ENCODE peak calls at places on chromosomes 1 and 21, in seven cellular contexts. S is IMR-90, X is breast epithelium, N is heart left ventricle, I is tibial nerve, K is uterus, U is testis. J is an unnamed sample.

GRCh38 chr1:30146448-30146847 is 576.9 kb downstream of the MATN1 start:
- DNase-seq in S (no peak), X (no peak), N (peak; percentile 2), I (no peak), K (no peak), U (no peak), J (no peak)

GRCh38 chr1:235739124-235739523 is 89.5 kb upstream of the GNG4 start:
- DNase-seq in S (peak; percentile 85), X (no peak), N (no peak), I (no peak), K (no peak), U (no peak), J (no peak)

GRCh38 chr1:108011295-108011694 is 46.3 kb upstream of the VAV3 start:
- DNase-seq in S (no peak), X (no peak), N (no peak), I (no peak), K (no peak), U (no peak), J (no peak)

GRCh38 chr1:33388989-33389771 is 41.7 kb downstream of the PHC2 start:
- DNase-seq in S (peak; percentile 58), X (no peak), N (peak; percentile 44), I (no peak), K (peak; percentile 42), U (peak; percentile 63), J (no peak)

GRCh38 chr1:107057197-107058133 is 991 bp downstream of the PRMT6 start:
- DNase-seq in S (peak; percentile 55), X (peak; percentile 23), N (peak; percentile 69), I (peak; percentile 35), K (peak; percentile 59), U (peak; percentile 78), J (peak; percentile 76)

GRCh38 chr1:6897138-6897537 is 111.9 kb downstream of the CAMTA1 start:
- DNase-seq in S (no peak), X (no peak), N (no peak), I (no peak), K (no peak), U (no peak), J (no peak)

GRCh38 chr1:214219916-214220315 is 61.0 kb upstream of the SMYD2 start:
- DNase-seq in S (peak; percentile 6), X (no peak), N (no peak), I (no peak), K (no peak), U (no peak), J (no peak)

GRCh38 chr1:109295712-109296415 is 10.9 kb downstream of the MYBPHL start:
- DNase-seq in S (no peak), X (no peak), N (no peak), I (no peak), K (no peak), U (no peak), J (no peak)

GRCh38 chr1:205783904-205784303 is 8.6 kb upstream of the RAB29 start:
- DNase-seq in S (peak; percentile 48), X (peak; percentile 63), N (no peak), I (peak; percentile 53), K (no peak), U (no peak), J (peak; percentile 60)

GRCh38 chr1:166040223-166040622 is 126.6 kb downstream of the FAM78B start:
- DNase-seq in S (no peak), X (no peak), N (no peak), I (no peak), K (no peak), U (no peak), J (no peak)

GRCh38 chr1:180981596-180982387 is 40.9 kb downstream of the STX6 start:
- DNase-seq in S (no peak), X (no peak), N (no peak), I (no peak), K (no peak), U (no peak), J (no peak)

GRCh38 chr1:154419620-154420020 is 14.5 kb downstream of the IL6R start:
- DNase-seq in S (peak; percentile 95), X (peak; percentile 93), N (peak; percentile 85), I (peak; percentile 90), K (peak; percentile 78), U (peak; percentile 85), J (peak; percentile 96)

GRCh38 chr21:41506526-41507520 is 1.1 kb downstream of the TMPRSS2 start:
- DNase-seq in S (no peak), X (peak; percentile 60), N (no peak), I (no peak), K (no peak), U (no peak), J (peak; percentile 68)

GRCh38 chr1:172946814-172947507 is 103.8 kb downstream of the TNFSF18 start:
- DNase-seq in S (peak; percentile 82), X (no peak), N (no peak), I (no peak), K (no peak), U (no peak), J (no peak)

GRCh38 chr21:37800122-37800455 is 116.2 kb downstream of the KCNJ6 start:
- DNase-seq in S (no peak), X (no peak), N (no peak), I (no peak), K (no peak), U (no peak), J (no peak)

GRCh38 chr1:209732725-209733124 is 23.1 kb upstream of the TRAF3IP3 start:
- DNase-seq in S (no peak), X (no peak), N (no peak), I (no peak), K (no peak), U (no peak), J (no peak)

GRCh38 chr1:8660455-8660854 is 157.0 kb downstream of the RERE start:
- DNase-seq in S (peak; percentile 94), X (no peak), N (peak; percentile 47), I (peak; percentile 33), K (peak; percentile 56), U (peak; percentile 74), J (no peak)

DNA sequence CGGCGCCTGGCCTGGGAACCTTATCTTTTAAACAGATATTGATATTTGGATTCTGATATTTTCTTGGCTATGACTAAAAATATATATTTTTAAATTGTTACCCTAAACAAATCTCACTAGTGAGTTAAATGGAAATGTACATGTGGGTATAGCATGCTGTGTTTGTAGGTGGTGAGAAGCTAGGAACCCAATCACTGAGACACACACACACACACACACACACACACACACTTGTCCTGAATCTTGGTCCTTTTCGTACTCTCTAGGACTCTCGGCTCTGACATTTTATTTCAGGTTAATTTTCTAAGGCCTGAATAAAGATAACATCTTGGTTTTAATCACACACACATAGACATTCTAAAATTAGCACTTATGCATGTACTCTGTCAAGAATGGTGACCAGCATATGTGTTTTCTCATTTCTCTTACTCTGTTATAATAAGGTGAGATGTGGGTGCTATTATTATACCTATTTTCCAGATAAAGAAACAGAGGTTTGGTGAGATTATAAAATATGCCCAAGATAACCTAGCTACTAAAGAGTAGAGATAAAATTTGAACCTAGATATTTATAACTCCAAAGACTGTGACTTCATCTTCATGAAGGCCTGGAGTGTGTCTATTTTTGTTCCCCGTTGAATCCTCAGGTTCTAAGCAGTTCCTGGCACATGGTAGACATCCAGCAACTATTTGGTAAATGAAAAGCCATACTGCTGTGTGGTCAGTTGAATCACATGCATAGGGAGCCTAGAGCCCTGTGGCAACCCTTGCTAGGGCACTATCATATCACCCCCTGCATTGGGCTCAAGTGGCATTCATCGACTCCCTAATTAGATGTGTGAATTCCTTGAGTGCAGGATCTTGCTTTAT is 85.0 kb upstream of the RAB3GAP2 start:
- DNase-seq in S (no peak), X (no peak), N (no peak), I (no peak), K (no peak), U (no peak), J (no peak)
- H3K27ac ChIP-seq in S (no peak overlapping the region), X (no peak overlapping the region), N (peak overlapping the region; percentile 36), I (no peak overlapping the region), K (no peak overlapping the region), U (no peak overlapping the region), J (no peak overlapping the region)

DNA sequence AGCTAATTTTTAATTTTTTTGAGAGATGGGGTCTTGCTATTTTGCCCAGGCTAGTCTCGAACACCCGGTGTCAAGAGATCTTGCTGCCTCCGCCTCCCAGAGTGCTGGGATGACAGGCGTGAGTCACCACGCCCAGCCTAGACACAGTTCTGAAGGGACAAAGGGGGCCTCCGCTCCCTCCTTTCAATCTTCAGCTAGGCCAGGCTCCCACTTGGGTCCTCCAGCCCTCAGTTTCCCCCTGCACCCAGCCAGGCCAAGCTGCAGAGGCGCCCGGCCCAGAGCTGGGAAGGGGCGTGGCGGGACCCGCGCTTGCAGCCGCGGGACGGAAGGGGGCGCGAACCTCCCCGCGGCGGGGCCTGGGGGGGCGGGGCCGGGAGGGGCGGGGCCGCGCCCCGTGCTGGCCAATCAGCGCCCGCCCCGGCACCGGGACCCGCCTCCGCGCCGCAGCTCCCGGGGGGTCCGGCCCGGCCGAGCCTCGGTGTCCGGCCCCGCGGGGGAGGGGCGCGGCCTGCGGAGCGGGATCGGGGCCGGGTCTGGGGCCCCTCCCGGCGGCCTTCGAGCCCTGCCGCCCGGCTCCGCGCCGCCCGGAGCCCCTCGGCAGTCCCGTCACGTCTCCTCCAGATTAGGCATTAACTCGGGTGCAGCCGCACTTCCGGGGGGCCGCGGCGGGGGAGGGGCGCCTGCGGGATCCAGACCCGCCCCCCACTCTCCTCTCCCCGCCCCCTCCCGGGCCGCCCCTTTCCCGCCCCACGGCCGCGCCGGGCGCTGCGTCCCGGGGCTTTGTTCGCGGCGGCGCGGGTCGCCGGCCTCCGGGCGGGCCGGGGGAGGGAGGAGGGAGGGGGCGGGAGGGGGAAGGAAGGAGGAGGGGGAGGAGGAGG is 559 bp upstream of the AGRN start:
- DNase-seq in S (peak; percentile 75), X (peak; percentile 80), N (peak; percentile 86), I (peak; percentile 55), K (peak; percentile 83), U (peak; percentile 84), J (peak; percentile 90)
- TF ChIP-seq POLR2A in S (no peak), X (no peak), N (no peak), I (peak; percentile 14), K (no peak), U (no peak), J (no peak)

DNA sequence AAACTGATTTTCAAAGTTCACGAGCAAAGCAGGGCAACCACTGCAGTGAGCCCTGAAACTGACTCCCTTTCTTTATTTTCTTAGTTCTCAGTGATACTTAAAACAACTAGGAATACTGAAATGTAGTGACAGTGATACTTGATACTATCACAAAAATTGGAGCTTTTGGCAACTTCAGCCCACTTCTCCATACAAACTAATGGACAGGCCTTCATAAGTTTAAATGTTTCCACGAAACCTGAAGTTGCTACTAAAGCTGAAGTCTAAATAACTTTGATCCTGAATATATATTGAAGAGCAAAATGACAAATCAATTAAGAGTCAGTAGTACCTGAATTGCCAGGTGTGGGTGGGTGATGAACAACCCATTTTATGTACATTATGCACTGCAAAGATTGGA is 10.0 kb downstream of the NR5A2 start:
- DNase-seq in S (no peak), X (no peak), N (no peak), I (no peak), K (no peak), U (no peak), J (no peak)
- H3K4me3 ChIP-seq in S (no peak overlapping the region), X (no peak overlapping the region), N (no peak overlapping the region), I (no peak overlapping the region), K (no peak overlapping the region), U (no peak overlapping the region), J (no peak overlapping the region)

GRCh38 chr1:175919001-175919400 is 175.6 kb upstream of the TNR start:
- DNase-seq in S (no peak), X (no peak), N (no peak), I (no peak), K (no peak), U (no peak), J (no peak)
- H3K27ac ChIP-seq in S (peak overlapping the region; percentile 98), X (no peak overlapping the region), N (no peak overlapping the region), I (no peak overlapping the region), K (no peak overlapping the region), U (no peak overlapping the region), J (no peak overlapping the region)

J was measured in right lobe of liver.